ENCODE peak calls at places on chromosomes 5 and 9, in four cellular contexts. F is transverse colon, Y is tibial artery, X is natural killer cell. U is an unnamed sample.

GRCh38 chr5:56123531-56124243 is 109.4 kb downstream of the ANKRD55 start:
- DNase-seq in F (peak), Y (peak), X (no peak), U (no peak)

GRCh38 chr9:29212590-29213373 is 1639.5 kb upstream of the C9orf72 start:
- DNase-seq in F (no peak), Y (no peak), X (peak), U (no peak)

GRCh38 chr5:19179561-19179960 is 808.4 kb downstream of the CDH18 start:
- DNase-seq in F (no peak), Y (no peak), X (no peak), U (no peak)

GRCh38 chr9:137321726-137322361 is 19.8 kb upstream of the NRARP start:
- DNase-seq in F (no peak), Y (peak), X (no peak), U (no peak)

GRCh38 chr5:122126177-122126701 is 3.1 kb upstream of the ZNF474 start:
- DNase-seq in F (no peak), Y (no peak), X (no peak), U (no peak)

GRCh38 chr9:94017939-94018531 is 62.9 kb upstream of the BARX1 start:
- DNase-seq in F (no peak), Y (no peak), X (no peak), U (no peak)

GRCh38 chr9:86749530-86750275 is 197.6 kb downstream of the GAS1 start:
- DNase-seq in F (no peak), Y (no peak), X (no peak), U (no peak)

GRCh38 chr9:69811329-69811989 is 9.2 kb upstream of the CFAP95 start:
- DNase-seq in F (no peak), Y (no peak), X (no peak), U (no peak)

GRCh38 chr5:60092671-60093422 is 199.3 kb upstream of the PDE4D start:
- DNase-seq in F (no peak), Y (no peak), X (no peak), U (no peak)

GRCh38 chr5:127705120-127705892 is 2.1 kb downstream of the CCDC192 start:
- DNase-seq in F (no peak), Y (no peak), X (no peak), U (no peak)

GRCh38 chr9:116219686-116220085 is 66.1 kb downstream of the PAPPA start:
- DNase-seq in F (no peak), Y (no peak), X (no peak), U (no peak)

GRCh38 chr5:55993013-55993412 is 1.8 kb downstream of the IL6ST start:
- DNase-seq in F (no peak), Y (no peak), X (no peak), U (no peak)

GRCh38 chr9:105883847-105884246 is 189.5 kb downstream of the TMEM38B start:
- DNase-seq in F (no peak), Y (no peak), X (no peak), U (no peak)

GRCh38 chr5:169599451-169599850 is 15.9 kb downstream of the SPDL1 start:
- DNase-seq in F (no peak), Y (no peak), X (no peak), U (no peak)

GRCh38 chr5:181164076-181164952 is 16.9 kb downstream of the OR2V2 start:
- DNase-seq in F (no peak), Y (no peak), X (no peak), U (no peak)

GRCh38 chr9:27539479-27540441 is 10.1 kb upstream of the MOB3B start:
- DNase-seq in F (peak), Y (peak), X (no peak), U (no peak)

GRCh38 chr9:116101516-116101915 is 52.1 kb upstream of the PAPPA start:
- DNase-seq in F (no peak), Y (no peak), X (no peak), U (no peak)

GRCh38 chr5:16134204-16134603 is 45.4 kb downstream of the MARCHF11 start:
- DNase-seq in F (no peak), Y (no peak), X (no peak), U (no peak)

GRCh38 chr5:173291722-173292658 is 36.2 kb downstream of the STC2 start:
- DNase-seq in F (no peak), Y (no peak), X (no peak), U (no peak)

GRCh38 chr5:145924849-145925248 is 11.5 kb upstream of the SH3RF2 start:
- DNase-seq in F (no peak), Y (no peak), X (no peak), U (no peak)

GRCh38 chr5:29079771-29080170 is 2041.4 kb upstream of the CDH9 start:
- DNase-seq in F (no peak), Y (no peak), X (no peak), U (no peak)

GRCh38 chr9:129801504-129801903 is 1.5 kb upstream of the TOR1B start:
- DNase-seq in F (no peak), Y (no peak), X (no peak), U (no peak)

GRCh38 chr9:129798973-129799372 is 4.0 kb upstream of the TOR1B start:
- DNase-seq in F (no peak), Y (no peak), X (no peak), U (no peak)

GRCh38 chr9:129803679-129804065 is 688 bp downstream of the TOR1B start:
- DNase-seq in F (no peak), Y (no peak), X (no peak), U (no peak)

GRCh38 chr9:129806126-129806525 is 3.1 kb downstream of the TOR1B start:
- DNase-seq in F (no peak), Y (no peak), X (no peak), U (no peak)

DNA sequence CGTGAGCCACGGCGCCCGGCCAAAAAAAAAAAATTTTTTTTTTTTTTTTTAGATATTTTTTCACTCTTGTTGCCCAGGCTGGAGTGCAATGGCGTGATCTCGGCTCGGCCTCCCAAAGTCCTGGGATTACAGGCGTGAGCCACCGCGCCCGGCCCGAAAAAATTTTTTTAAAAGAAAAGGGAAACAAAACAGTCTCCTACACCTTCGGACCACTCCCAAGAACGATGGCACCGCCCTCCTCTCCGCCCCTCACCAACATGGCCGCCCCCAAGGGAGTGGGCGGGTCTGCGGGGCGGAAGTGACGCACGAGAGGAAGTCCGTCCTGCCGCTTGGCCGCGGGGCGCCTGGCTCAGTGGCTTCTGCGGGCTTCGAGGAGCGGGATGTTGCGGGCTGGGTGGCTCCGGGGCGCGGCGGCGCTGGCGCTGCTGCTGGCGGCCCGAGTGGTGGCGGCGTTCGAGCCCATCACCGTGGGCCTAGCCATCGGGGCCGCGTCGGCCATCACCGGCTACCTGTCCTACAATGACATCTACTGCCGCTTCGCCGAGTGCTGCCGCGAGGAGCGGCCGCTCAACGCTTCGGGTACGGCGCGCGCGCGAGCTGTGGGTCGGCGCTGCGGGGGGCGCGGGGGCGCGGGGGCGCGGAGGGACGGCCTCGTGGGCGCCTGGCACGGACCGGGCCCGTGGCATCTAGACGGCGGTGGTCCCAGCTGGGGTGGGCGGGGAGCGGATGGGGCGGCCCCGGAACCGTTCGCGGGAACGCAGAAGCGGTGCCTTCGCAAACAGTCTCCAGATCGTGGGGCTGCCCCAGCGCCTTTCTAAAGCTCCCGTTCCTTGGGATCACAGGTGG is at the start of gene TOR1B:
- DNase-seq in F (peak), Y (peak), X (peak), U (peak)
- TF ChIP-seq CTCF in F (no peak), Y (peak), X (no peak), U (no peak)

GRCh38 chr9:114271556-114272510 is 51.1 kb upstream of the ORM1 start:
- DNase-seq in F (peak), Y (peak), X (no peak), U (no peak)
- TF ChIP-seq CTCF in F (peak), Y (peak), X (no peak), U (no peak)

GRCh38 chr5:135432113-135432512 is 15.0 kb downstream of the DCANP1 start:
- DNase-seq in F (no peak), Y (no peak), X (no peak), U (no peak)
- TF ChIP-seq CTCF in F (no peak), Y (no peak), X (no peak), U (no peak)

GRCh38 chr5:11903614-11904269 is 504 bp downstream of the CTNND2 start:
- DNase-seq in F (no peak), Y (no peak), X (no peak), U (no peak)
- TF ChIP-seq CTCF in F (no peak), Y (no peak), X (no peak), U (no peak)

GRCh38 chr9:132943677-132944293 is 631 bp downstream of the TSC1 start:
- DNase-seq in F (peak), Y (no peak), X (no peak), U (no peak)

GRCh38 chr9:132942541-132943182 is 1.8 kb downstream of the TSC1 start:
- DNase-seq in F (no peak), Y (no peak), X (no peak), U (no peak)

GRCh38 chr9:132946216-132946615 is 1.8 kb upstream of the TSC1 start:
- DNase-seq in F (no peak), Y (no peak), X (no peak), U (no peak)

GRCh38 chr9:132945186-132946130 is 1.0 kb upstream of the TSC1 start:
- DNase-seq in F (no peak), Y (no peak), X (no peak), U (no peak)

GRCh38 chr9:132944294-132945185 is at the start of gene TSC1:
- DNase-seq in F (peak), Y (peak), X (peak), U (peak)
- TF ChIP-seq CTCF in F (no peak), Y (no peak), X (no peak), U (no peak)

GRCh38 chr5:34449639-34450038 is 206.5 kb upstream of the RAI14 start:
- DNase-seq in F (no peak), Y (no peak), X (no peak), U (no peak)

GRCh38 chr5:34447424-34447823 is 208.7 kb upstream of the RAI14 start:
- DNase-seq in F (no peak), Y (no peak), X (no peak), U (no peak)

GRCh38 chr5:34455096-34455495 is 201.0 kb upstream of the RAI14 start:
- DNase-seq in F (no peak), Y (no peak), X (no peak), U (no peak)

GRCh38 chr5:34450338-34450737 is 205.8 kb upstream of the RAI14 start:
- DNase-seq in F (no peak), Y (no peak), X (no peak), U (no peak)

GRCh38 chr5:34452170-34452828 is 203.8 kb upstream of the RAI14 start:
- DNase-seq in F (no peak), Y (no peak), X (no peak), U (no peak)
- TF ChIP-seq CTCF in F (no peak), Y (no peak), X (no peak), U (no peak)

DNA sequence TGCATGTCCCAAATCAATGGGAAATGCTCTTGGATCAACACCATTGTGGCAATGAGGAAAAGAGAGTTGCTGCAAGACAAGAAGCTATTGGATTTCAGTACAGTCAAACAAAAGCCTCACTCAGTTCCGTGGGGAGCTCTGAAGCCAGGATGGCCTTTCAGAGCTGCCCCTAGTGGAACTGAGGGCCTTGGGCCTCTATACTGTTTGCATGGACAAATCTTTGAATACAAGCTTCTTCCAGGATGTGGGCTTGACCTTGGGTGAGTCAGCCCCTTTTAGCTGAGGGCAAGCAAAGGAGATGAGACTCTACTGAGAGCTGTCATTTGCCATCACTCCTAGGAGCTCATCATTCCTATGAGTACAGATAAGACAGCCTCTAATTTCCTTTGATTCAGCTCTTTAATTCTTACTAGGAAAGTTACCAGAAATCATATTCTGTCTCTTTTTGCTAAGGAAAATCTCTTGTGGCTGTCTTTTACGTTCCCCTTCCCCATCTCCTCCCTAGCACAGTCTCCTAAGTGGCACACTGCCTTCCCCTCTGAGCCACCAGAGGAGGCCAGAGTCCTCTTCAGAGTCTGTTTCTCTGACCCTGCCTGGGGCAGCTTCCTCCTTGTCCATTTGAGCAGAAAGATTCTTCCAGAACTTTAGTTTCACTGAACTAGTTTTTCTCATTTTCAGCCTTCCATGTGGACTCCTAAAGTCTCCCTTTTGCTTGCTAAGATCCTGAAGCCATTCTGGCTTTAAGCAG is 168.8 kb upstream of the POC5 start:
- DNase-seq in F (no peak), Y (no peak), X (no peak), U (no peak)
- TF ChIP-seq CTCF in F (no peak), Y (no peak), X (no peak), U (no peak)

GRCh38 chr9:36110434-36110833 is 26.1 kb upstream of the GLIPR2 start:
- DNase-seq in F (no peak), Y (no peak), X (no peak), U (no peak)
- TF ChIP-seq CTCF in F (no peak), Y (no peak), X (no peak), U (no peak)